ENCODE peak calls at places on chromosomes 1 and 21, in seven cellular contexts. D, Y, F, L, T, X and A are unnamed samples. For H3K27me3, the result is how much of the 10 kb centered on the place peaks cover.

GRCh38 chr1:55235722-55236121 is 20.6 kb upstream of the USP24 start:
- DNase-seq in Y (no peak), D (peak), T (no peak), X (no peak), L (no peak), F (no peak), A (no peak)

GRCh38 chr1:156291226-156292061 is 4.0 kb downstream of the GLMP start:
- DNase-seq in D (peak), X (peak), Y (peak), L (peak), T (peak), F (peak), A (peak)

GRCh38 chr1:234533975-234534876 is 55.2 kb upstream of the TARBP1 start:
- DNase-seq in L (peak), F (no peak), Y (peak), X (peak), T (peak), D (peak), A (peak)

GRCh38 chr1:237817277-237817676 is 73.4 kb downstream of the ZP4 start:
- DNase-seq in L (no peak), T (no peak), X (no peak), D (no peak), F (no peak), Y (no peak), A (no peak)

GRCh38 chr1:59046730-59047157 is 250.2 kb upstream of the FGGY start:
- DNase-seq in F (no peak), X (no peak), T (no peak), D (peak), Y (no peak), L (no peak), A (no peak)

GRCh38 chr1:228087771-228088251 is 5.3 kb downstream of the ARF1 start:
- DNase-seq in X (peak), Y (no peak), F (no peak), T (peak), L (peak), D (peak), A (no peak)

GRCh38 chr1:34113887-34114286 is 51.1 kb downstream of the CSMD2 start:
- DNase-seq in D (no peak), Y (no peak), X (no peak), T (no peak), F (peak), L (no peak), A (no peak)

GRCh38 chr1:72557446-72558049 is 275.2 kb upstream of the NEGR1 start:
- DNase-seq in Y (no peak), T (no peak), L (no peak), F (no peak), X (no peak), D (peak), A (no peak)

GRCh38 chr1:231301990-231302389 is 35.7 kb downstream of the EXOC8 start:
- DNase-seq in T (no peak), X (no peak), Y (no peak), D (no peak), F (no peak), L (no peak), A (no peak)

GRCh38 chr1:179231923-179232322 is 2.4 kb upstream of the ABL2 start:
- DNase-seq in Y (no peak), F (no peak), X (no peak), D (peak), L (no peak), T (no peak), A (no peak)

GRCh38 chr1:108027389-108027788 is 62.4 kb upstream of the VAV3 start:
- DNase-seq in D (no peak), Y (no peak), X (no peak), T (no peak), F (no peak), L (no peak), A (no peak)

GRCh38 chr1:43011020-43011419 is 52.4 kb upstream of the SLC2A1 start:
- DNase-seq in X (no peak), Y (no peak), L (no peak), D (no peak), T (no peak), F (no peak), A (no peak)

GRCh38 chr1:43018091-43018490 is 59.4 kb upstream of the SLC2A1 start:
- DNase-seq in T (no peak), X (no peak), F (no peak), Y (no peak), D (no peak), L (no peak), A (no peak)

GRCh38 chr1:43019226-43019625 is 60.6 kb upstream of the SLC2A1 start:
- DNase-seq in T (no peak), L (no peak), D (no peak), Y (no peak), F (no peak), X (no peak), A (no peak)

GRCh38 chr1:43009274-43009673 is 50.6 kb upstream of the SLC2A1 start:
- DNase-seq in X (no peak), L (no peak), Y (no peak), D (no peak), F (no peak), T (no peak), A (no peak)

GRCh38 chr1:43015269-43015668 is 56.6 kb upstream of the SLC2A1 start:
- DNase-seq in F (no peak), Y (no peak), X (no peak), T (no peak), L (peak), D (no peak), A (no peak)
- H3K27me3 ChIP-seq in F (under half), Y (under half), X (under half), T (under half), L (under half), D (under half), A (under half)

DNA sequence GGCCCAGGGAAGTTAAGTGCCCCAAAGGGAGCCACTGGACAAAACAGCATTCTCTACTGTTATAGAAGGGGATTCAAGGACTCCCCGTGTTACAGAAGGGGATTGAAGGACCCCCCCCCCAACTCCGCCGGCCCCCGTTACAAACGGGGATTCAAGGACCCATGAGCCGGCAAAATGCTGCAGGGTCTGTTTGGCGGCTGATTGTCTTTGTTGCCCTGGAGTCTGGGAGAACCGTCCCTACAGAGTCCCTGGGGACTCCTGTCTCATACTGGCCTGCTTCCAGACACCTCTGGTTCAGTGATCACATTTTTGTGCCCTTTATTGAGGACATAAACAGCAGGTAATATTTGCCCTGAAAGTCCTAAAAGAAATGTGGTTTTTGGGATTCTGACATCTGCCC is 96.4 kb downstream of the SYF2 start:
- DNase-seq in T (no peak), D (no peak), F (no peak), Y (no peak), X (no peak), L (no peak), A (no peak)
- H3K27me3 ChIP-seq in T (under half), D (half or more), F (under half), Y (under half), X (under half), L (under half), A (under half)

GRCh38 chr1:100847481-100847880 is 47.2 kb downstream of the EXTL2 start:
- DNase-seq in D (peak), X (no peak), L (no peak), F (no peak), Y (no peak), T (no peak), A (no peak)
- H3K27me3 ChIP-seq in D (under half), X (under half), L (under half), F (under half), Y (under half), T (under half), A (under half)

DNA sequence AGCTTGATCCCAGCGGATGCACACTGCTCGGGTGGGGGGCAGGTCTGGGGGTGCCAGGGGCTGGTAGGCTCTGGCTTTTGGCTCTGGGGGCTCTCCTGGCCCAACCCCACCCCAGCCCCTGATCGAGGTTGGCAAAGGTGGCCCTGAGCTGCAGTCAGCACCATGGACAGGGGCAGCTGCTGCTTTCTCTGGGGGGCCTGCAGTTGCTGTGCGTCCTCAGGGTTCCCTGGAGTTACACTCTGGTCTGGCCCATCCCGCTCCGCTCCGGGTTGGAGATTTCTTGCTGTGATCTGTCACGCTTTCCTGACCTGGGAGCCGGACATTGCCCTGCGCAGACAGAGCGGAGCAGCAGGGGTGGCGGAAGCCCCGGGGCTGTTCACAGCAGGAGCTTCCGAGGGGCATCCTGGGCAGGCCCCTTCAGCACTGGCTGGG is 8.0 kb upstream of the PLCH2 start:
- DNase-seq in Y (no peak), T (no peak), X (no peak), D (peak), F (peak), L (peak), A (no peak)
- H3K27me3 ChIP-seq in Y (under half), T (under half), X (half or more), D (half or more), F (under half), L (under half), A (under half)

GRCh38 chr1:207911983-207912760 is 1.2 kb upstream of the CD34 start:
- DNase-seq in L (no peak), X (no peak), D (no peak), T (no peak), Y (no peak), F (no peak), A (no peak)

GRCh38 chr1:207913951-207914350 is 3.0 kb upstream of the CD34 start:
- DNase-seq in Y (no peak), T (no peak), L (no peak), F (no peak), X (no peak), D (no peak), A (no peak)

GRCh38 chr1:207908112-207908734 is 2.7 kb downstream of the CD34 start:
- DNase-seq in T (peak), Y (peak), F (no peak), X (no peak), L (no peak), D (no peak), A (no peak)

GRCh38 chr1:207909687-207910086 is 1.2 kb downstream of the CD34 start:
- DNase-seq in D (no peak), F (no peak), X (no peak), T (no peak), Y (no peak), L (no peak), A (no peak)

DNA sequence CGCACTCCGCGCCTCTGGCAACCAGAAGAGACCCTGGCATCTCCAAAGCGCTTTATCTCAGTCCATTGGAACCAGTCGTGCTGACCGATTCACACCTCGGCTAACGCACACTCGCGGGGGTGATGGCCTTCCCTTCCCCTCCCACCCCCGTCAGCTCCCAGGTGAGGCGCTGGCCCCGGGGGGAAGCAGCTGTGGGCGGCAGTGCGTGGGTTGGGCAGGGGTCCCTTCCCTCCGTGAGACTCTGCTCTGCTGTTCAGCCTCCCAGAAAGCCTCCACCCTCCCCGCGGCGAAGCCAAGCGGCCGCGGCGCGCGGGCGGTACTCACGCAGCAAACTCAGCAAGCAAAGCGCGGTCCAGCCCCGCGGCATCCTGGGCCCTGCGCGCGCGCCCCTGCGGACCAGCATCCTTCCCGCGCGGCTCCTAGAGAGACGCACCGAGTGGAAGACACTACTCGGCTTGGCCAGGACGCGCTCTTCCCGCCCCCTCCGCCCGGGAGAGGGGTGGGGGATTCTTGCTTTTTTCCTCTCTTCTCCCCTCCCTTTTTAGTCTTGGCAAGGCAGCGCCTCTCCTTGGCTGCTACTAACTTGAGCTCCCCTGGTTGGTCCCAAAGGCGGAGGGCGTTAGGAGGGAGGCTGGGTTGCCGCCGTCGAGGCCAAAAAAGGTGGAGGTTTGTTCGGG is at the start of gene CD34:
- DNase-seq in T (peak), D (no peak), F (no peak), L (no peak), Y (peak), X (no peak), A (no peak)
- H3K27me3 ChIP-seq in T (under half), D (under half), F (under half), L (under half), Y (under half), X (under half), A (under half)

GRCh38 chr1:6239950-6240768 is 3.8 kb upstream of the HES3 start:
- DNase-seq in F (no peak), L (no peak), X (no peak), T (no peak), D (peak), Y (no peak), A (no peak)
- H3K27me3 ChIP-seq in F (under half), L (under half), X (half or more), T (under half), D (half or more), Y (under half), A (under half)

DNA sequence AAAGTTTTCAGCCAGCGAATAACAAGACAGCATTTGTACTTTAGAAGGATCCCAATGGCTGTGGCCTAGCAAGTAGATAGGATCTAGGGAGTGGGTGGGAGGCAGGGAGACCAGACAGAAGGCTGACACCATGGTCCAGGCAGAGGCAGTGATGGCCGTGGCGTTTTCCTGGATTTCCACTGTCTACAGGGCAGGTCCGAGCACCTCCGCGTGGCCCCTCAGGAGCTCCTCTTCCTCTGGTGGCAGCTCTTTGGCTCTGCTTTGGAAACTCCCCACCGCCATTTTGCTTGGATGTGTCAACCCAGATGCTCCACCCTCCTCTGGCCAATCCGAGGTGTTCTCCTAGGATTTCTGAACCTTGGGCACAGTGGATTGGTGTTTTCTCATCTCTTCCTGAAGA is 25.1 kb downstream of the PADI4 start:
- DNase-seq in D (no peak), X (no peak), T (no peak), L (peak), F (no peak), Y (no peak), A (no peak)
- H3K27me3 ChIP-seq in D (under half), X (under half), T (under half), L (under half), F (under half), Y (under half), A (under half)

DNA sequence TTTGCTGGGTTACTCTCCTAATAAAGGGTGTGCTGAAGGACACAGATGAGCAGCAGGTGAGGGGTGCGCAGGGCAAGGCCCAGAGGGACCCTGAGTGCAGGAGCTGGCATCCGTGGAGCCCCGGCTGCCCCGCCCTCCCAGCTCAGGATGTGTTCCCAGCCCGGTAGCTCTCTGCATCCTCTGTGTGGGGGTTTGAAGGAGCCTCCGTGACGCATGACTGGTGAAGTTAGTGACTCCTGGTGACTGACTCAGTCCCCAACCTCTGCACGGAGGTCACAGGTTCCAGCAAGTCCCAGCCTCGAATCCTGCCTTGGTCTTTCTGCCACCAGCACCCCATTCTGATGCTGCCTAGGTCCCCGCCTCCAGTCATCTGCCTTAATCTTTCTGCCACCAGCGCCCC is 21.6 kb upstream of the TSPEAR start:
- DNase-seq in Y (no peak), T (no peak), D (no peak), X (no peak), F (no peak), L (no peak), A (no peak)
- H3K27me3 ChIP-seq in Y (under half), T (under half), D (under half), X (under half), F (under half), L (under half), A (under half)

DNA sequence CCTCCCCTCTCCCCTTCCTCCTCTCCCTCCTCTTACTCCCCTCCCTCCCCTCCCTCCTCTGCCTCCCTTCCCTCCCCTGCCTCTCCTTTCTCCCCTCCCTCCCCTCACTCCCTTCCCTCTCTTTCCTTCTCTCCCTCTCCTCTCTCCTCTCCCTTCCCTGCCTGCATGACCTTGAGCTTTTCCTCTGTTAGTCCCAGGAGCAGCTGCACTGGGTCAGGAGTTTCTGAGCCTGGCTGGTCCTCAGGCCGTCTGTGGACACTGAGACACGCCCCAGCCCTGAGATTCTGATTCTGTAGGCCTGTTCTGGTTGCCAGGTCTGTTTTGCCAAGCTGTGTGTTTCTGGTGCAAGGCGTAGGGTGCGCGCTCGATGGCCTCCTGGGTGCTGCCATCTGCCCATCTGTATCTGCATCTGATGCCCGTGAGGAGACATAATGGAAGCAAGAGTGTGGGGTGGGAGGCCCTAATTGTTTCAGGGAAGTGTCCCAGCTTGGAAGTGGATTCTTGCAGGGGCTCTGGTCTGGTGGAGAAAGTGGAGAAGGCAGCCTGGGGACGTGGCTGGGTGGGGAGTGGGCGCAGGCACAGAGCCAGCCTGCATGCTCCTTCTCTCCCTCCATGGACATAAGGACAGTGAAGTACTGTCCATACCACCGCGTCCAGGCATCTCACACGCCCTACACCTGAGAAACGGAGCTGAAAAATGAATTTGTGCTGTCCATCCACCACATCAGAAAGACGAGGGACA is 97.2 kb downstream of the WDR4 start:
- DNase-seq in L (no peak), X (no peak), T (no peak), F (no peak), D (no peak), Y (peak), A (no peak)
- H3K27me3 ChIP-seq in L (under half), X (under half), T (under half), F (under half), D (half or more), Y (under half), A (under half)

DNA sequence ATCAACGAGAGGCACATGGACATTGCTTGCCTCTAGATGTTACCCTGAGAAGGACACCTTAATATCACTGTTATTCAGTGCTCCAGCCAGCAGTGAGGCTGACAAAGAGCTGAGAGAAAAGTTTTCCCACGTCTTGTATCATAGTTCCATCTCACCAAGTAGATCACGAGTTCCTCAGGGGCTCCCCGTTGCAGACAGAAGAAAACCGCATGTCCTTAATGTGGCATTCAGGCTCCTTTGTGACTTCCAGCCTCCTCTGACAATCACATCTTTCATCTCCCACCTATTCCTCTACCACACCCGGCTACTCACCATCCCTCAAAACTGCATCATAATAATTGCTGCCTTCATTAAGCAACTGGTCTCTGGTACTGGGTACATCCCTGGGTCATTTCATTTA is 75.3 kb downstream of the DMRTA2 start:
- DNase-seq in D (no peak), Y (no peak), F (no peak), L (no peak), X (no peak), T (no peak), A (no peak)
- H3K27me3 ChIP-seq in D (under half), Y (under half), F (under half), L (under half), X (under half), T (under half), A (under half)